ENCODE peak calls at places on chromosome 21, in nine cellular contexts. S is A549; C is C1 segment of cervical spinal cord; L is NCI-H1105; A is endodermal cell; J is stimulated activated naive CD4-positive, alpha-beta T cell treated with Interleukin-2 at 50 U/mL for 16 hours; B is IMR-90; H is T-cell; F is prostate gland. O is an unnamed sample.

GRCh38 chr21:40714516-40714915 is 132.4 kb downstream of the DSCAM start:
- DNase-seq in S (no peak), C (no peak), J (no peak), A (no peak), H (no peak), B (no peak), F (no peak), L (no peak), O (no peak)

GRCh38 chr21:34822957-34823356 is 154.2 kb downstream of the CLIC6 start:
- DNase-seq in F (no peak), L (no peak), B (peak), S (no peak), J (no peak), H (no peak), C (no peak), A (no peak), O (no peak)

GRCh38 chr21:17045214-17045835 is 467.5 kb upstream of the CXADR start:
- DNase-seq in J (no peak), L (peak), B (peak), A (no peak), S (peak), H (no peak), F (no peak), C (no peak), O (no peak)

GRCh38 chr21:43639470-43640178 is 19.7 kb downstream of the HSF2BP start:
- DNase-seq in L (no peak), F (no peak), B (peak), S (peak), A (no peak), J (no peak), H (no peak), C (no peak), O (no peak)

GRCh38 chr21:25421327-25422028 is 185.8 kb downstream of the MRPL39 start:
- DNase-seq in C (no peak), A (peak), B (peak), S (peak), L (peak), H (peak), F (no peak), J (peak), O (no peak)

GRCh38 chr21:18529253-18529652 is 125.7 kb upstream of the TMPRSS15 start:
- DNase-seq in A (no peak), L (peak), J (no peak), H (no peak), F (no peak), C (no peak), S (no peak), B (no peak), O (no peak)

GRCh38 chr21:21039624-21040023 is 41.4 kb downstream of the NCAM2 start:
- DNase-seq in S (no peak), B (no peak), A (no peak), C (no peak), F (no peak), L (no peak), J (no peak), H (no peak), O (no peak)

GRCh38 chr21:15592271-15592860 is 137.4 kb upstream of the USP25 start:
- DNase-seq in S (peak), C (no peak), H (no peak), L (peak), B (peak), F (peak), J (no peak), A (no peak), O (no peak)

GRCh38 chr21:34074283-34075098 is 1.1 kb downstream of the MRPS6 start:
- DNase-seq in J (no peak), S (no peak), H (no peak), C (no peak), L (no peak), A (peak), B (no peak), F (no peak), O (no peak)

GRCh38 chr21:42865361-42866160 is 13.8 kb downstream of the WDR4 start:
- DNase-seq in C (peak), J (no peak), F (no peak), H (no peak), A (no peak), L (peak), B (no peak), S (no peak), O (no peak)

GRCh38 chr21:35179990-35180557 is 131.0 kb upstream of the RUNX1 start:
- DNase-seq in A (no peak), C (no peak), B (peak), S (no peak), H (no peak), L (no peak), F (no peak), J (no peak), O (no peak)

GRCh38 chr21:35026617-35027557 is 22.2 kb downstream of the RUNX1 start:
- DNase-seq in H (peak), J (peak), F (no peak), C (peak), A (peak), B (peak), S (peak), L (no peak), O (peak)

GRCh38 chr21:31920275-31920674 is 47.5 kb downstream of the HUNK start:
- DNase-seq in C (no peak), L (no peak), J (no peak), F (no peak), H (no peak), S (no peak), B (no peak), A (no peak), O (no peak)

GRCh38 chr21:45466330-45467220 is 61.6 kb downstream of the COL18A1 start:
- DNase-seq in B (no peak), A (no peak), J (no peak), F (no peak), S (no peak), H (no peak), C (peak), L (no peak), O (no peak)

GRCh38 chr21:15054606-15055239 is 10.1 kb downstream of the NRIP1 start:
- DNase-seq in H (no peak), B (no peak), L (no peak), J (no peak), A (no peak), S (no peak), F (peak), C (no peak), O (no peak)

GRCh38 chr21:38250991-38251418 is 5.8 kb upstream of the KCNJ15 start:
- DNase-seq in L (no peak), C (no peak), F (no peak), B (no peak), S (no peak), A (no peak), J (no peak), H (no peak), O (no peak)

GRCh38 chr21:34934350-34934749 is 114.8 kb downstream of the RUNX1 start:
- DNase-seq in F (no peak), L (no peak), C (no peak), B (no peak), A (no peak), J (no peak), S (no peak), H (no peak), O (no peak)

GRCh38 chr21:38140192-38140905 is 116.4 kb upstream of the KCNJ15 start:
- DNase-seq in S (peak), A (no peak), B (peak), C (peak), H (no peak), J (no peak), L (peak), F (peak), O (no peak)

GRCh38 chr21:41726970-41727783 is 39.7 kb downstream of the RIPK4 start:
- DNase-seq in S (peak), H (no peak), L (no peak), B (peak), F (peak), A (no peak), J (no peak), C (no peak), O (no peak)

GRCh38 chr21:36756527-36756926 is 57.6 kb downstream of the SIM2 start:
- DNase-seq in L (no peak), J (no peak), F (no peak), B (peak), H (no peak), C (no peak), A (no peak), S (peak), O (no peak)

GRCh38 chr21:44485254-44485793 is 30.0 kb downstream of the LRRC3 start:
- DNase-seq in B (peak), L (no peak), J (no peak), F (no peak), H (peak), S (peak), A (peak), C (no peak), O (no peak)

GRCh38 chr21:15943009-15943666 is 213.4 kb downstream of the USP25 start:
- DNase-seq in S (peak), H (no peak), L (no peak), B (peak), F (no peak), J (no peak), C (no peak), A (no peak), O (no peak)

GRCh38 chr21:29661672-29662442 is 277.9 kb downstream of the GRIK1 start:
- DNase-seq in L (no peak), H (no peak), F (no peak), C (no peak), S (no peak), J (no peak), B (no peak), A (no peak), O (no peak)

GRCh38 chr21:18041012-18041411 is 203.6 kb upstream of the CHODL start:
- DNase-seq in H (no peak), S (peak), J (no peak), F (no peak), B (no peak), C (no peak), L (peak), A (peak), O (no peak)